ENCODE peak calls at places on chromosomes 13 and 19, in six cellular contexts. O is endothelial cell; Y is heart right ventricle; N is PC-3; W is CD4-positive, alpha-beta T cell; C is stimulated activated CD4-positive, alpha-beta T cell treated with anti-CD3 and anti-CD28 coated beads, Interleukin-4, amount 100 ng/mL, for 1 hour. B is an unnamed sample.

GRCh38 chr19:38164526-38164925 is 59.5 kb downstream of the DPF1 start:
- DNase-seq in Y (no peak), W (no peak), C (no peak), N (no peak), O (no peak), B (no peak)

GRCh38 chr13:25802579-25802978 is 249.2 kb downstream of the SHISA2 start:
- DNase-seq in Y (no peak), N (no peak), C (no peak), O (no peak), W (no peak), B (no peak)

GRCh38 chr19:390386-391198 is 18.4 kb downstream of the C2CD4C start:
- DNase-seq in W (no peak), C (no peak), N (no peak), Y (no peak), O (no peak), B (no peak)

GRCh38 chr19:29858000-29858596 is 46.3 kb downstream of the CCNE1 start:
- DNase-seq in Y (no peak), N (peak; percentile 37), W (no peak), C (peak; percentile 46), O (no peak), B (no peak)

GRCh38 chr13:95296326-95296939 is 4.8 kb downstream of the ABCC4 start:
- DNase-seq in C (peak; percentile 11), N (peak; percentile 54), O (peak; percentile 68), W (no peak), Y (peak; percentile 38), B (no peak)

GRCh38 chr13:109941951-109942350 is 155.6 kb upstream of the IRS2 start:
- DNase-seq in C (no peak), O (no peak), N (no peak), W (no peak), Y (no peak), B (no peak)

GRCh38 chr19:51600940-51601575 is 29.1 kb downstream of the SIGLEC5 start:
- DNase-seq in W (no peak), Y (no peak), N (no peak), C (no peak), O (no peak), B (no peak)

GRCh38 chr13:76286178-76286577 is 600.0 kb downstream of the KCTD12 start:
- DNase-seq in W (no peak), Y (no peak), C (no peak), O (no peak), N (peak; percentile 28), B (no peak)

GRCh38 chr19:38692458-38693379 is 45.3 kb downstream of the ACTN4 start:
- DNase-seq in W (no peak), O (no peak), N (no peak), C (no peak), Y (no peak), B (no peak)